ENCODE peak calls at places on chromosomes 3 and 15, in eight cellular contexts. N is stomach, H is DMS 273 treated with DMSO at 0.1 percent for 48 hours, F is endothelial cell, Y is SHP77, K is T-cell, A is dorsolateral prefrontal cortex, S is NCI-H748 treated with DMSO at 0.1 percent for 48 hours. M is an unnamed sample.

GRCh38 chr3:126113733-126114132 is 29.8 kb upstream of the SLC41A3 start:
- DNase-seq in S (no peak), K (no peak), N (no peak), H (no peak), Y (no peak), F (peak), A (peak), M (no peak)

GRCh38 chr3:13884851-13885703 is 5.2 kb upstream of the WNT7A start:
- DNase-seq in K (peak), F (peak), N (peak), S (peak), H (no peak), A (no peak), Y (peak), M (peak)

GRCh38 chr3:33218446-33219174 is at the start of gene SUSD5:
- DNase-seq in K (no peak), H (no peak), S (no peak), A (no peak), Y (no peak), N (no peak), F (peak), M (peak)

GRCh38 chr3:62143843-62144450 is 229.4 kb downstream of the FEZF2 start:
- DNase-seq in A (no peak), H (no peak), S (peak), K (no peak), N (no peak), Y (no peak), F (no peak), M (no peak)

GRCh38 chr3:49058011-49058410 is 28.8 kb upstream of the IMPDH2 start:
- DNase-seq in A (no peak), Y (no peak), F (no peak), K (no peak), N (no peak), H (no peak), S (no peak), M (no peak)

GRCh38 chr15:69861331-69862171 is 236.2 kb downstream of the TLE3 start:
- DNase-seq in H (no peak), N (no peak), A (no peak), S (no peak), K (no peak), F (no peak), Y (no peak), M (no peak)

GRCh38 chr3:64188810-64189560 is 36.3 kb downstream of the PRICKLE2 start:
- DNase-seq in S (no peak), H (no peak), N (no peak), F (peak), Y (no peak), A (no peak), K (no peak), M (peak)

GRCh38 chr15:31131853-31132375 is 30.4 kb upstream of the TRPM1 start:
- DNase-seq in H (no peak), F (no peak), K (no peak), S (no peak), Y (no peak), A (no peak), N (no peak), M (no peak)

GRCh38 chr3:62672270-62672987 is 202.8 kb downstream of the CADPS start:
- DNase-seq in Y (no peak), K (no peak), A (no peak), H (no peak), S (no peak), N (no peak), F (no peak), M (no peak)

GRCh38 chr3:50323614-50324199 is 1.2 kb upstream of the HYAL2 start:
- DNase-seq in N (no peak), S (no peak), K (no peak), A (no peak), H (no peak), F (peak), Y (no peak), M (no peak)

GRCh38 chr15:90934256-90934948 is 683 bp upstream of the UNC45A start:
- DNase-seq in H (peak), N (peak), F (peak), Y (peak), A (peak), S (peak), K (peak), M (peak)

GRCh38 chr3:86723433-86723832 is 267.5 kb downstream of the VGLL3 start:
- DNase-seq in H (no peak), A (no peak), K (no peak), Y (no peak), S (no peak), F (no peak), N (no peak), M (no peak)

GRCh38 chr3:80060664-80061063 is 292.9 kb upstream of the ROBO1 start:
- DNase-seq in H (no peak), F (no peak), K (no peak), N (no peak), S (no peak), A (no peak), Y (no peak), M (no peak)

GRCh38 chr15:68311464-68311835 is 33.9 kb downstream of the FEM1B start:
- DNase-seq in S (no peak), H (no peak), N (no peak), A (no peak), F (no peak), Y (no peak), K (no peak), M (no peak)

GRCh38 chr3:177379045-177379444 is 181.8 kb upstream of the TBL1XR1 start:
- DNase-seq in Y (no peak), A (no peak), H (no peak), F (no peak), N (no peak), K (no peak), S (no peak), M (no peak)

GRCh38 chr3:149632225-149632624 is 25.6 kb downstream of the WWTR1 start:
- DNase-seq in N (no peak), Y (no peak), F (no peak), K (no peak), S (no peak), H (no peak), A (no peak), M (no peak)

GRCh38 chr3:111548756-111549155 is 6.8 kb downstream of the CD96 start:
- DNase-seq in F (no peak), Y (no peak), K (no peak), N (no peak), S (no peak), A (no peak), H (no peak), M (no peak)

GRCh38 chr3:58683001-58683845 is 16.6 kb upstream of the FAM3D start:
- DNase-seq in Y (no peak), S (no peak), A (no peak), H (peak), K (no peak), F (no peak), N (no peak), M (no peak)

GRCh38 chr3:47890037-47890831 is 87.3 kb downstream of the DHX30 start:
- DNase-seq in A (no peak), K (no peak), Y (no peak), F (no peak), S (no peak), H (no peak), N (no peak), M (no peak)

GRCh38 chr3:11832964-11833621 is 13.6 kb downstream of the TAMM41 start:
- DNase-seq in S (no peak), A (no peak), K (no peak), F (no peak), H (no peak), Y (no peak), N (peak), M (no peak)

GRCh38 chr15:68682330-68682729 is 103.5 kb downstream of the CORO2B start:
- DNase-seq in F (no peak), Y (no peak), S (no peak), A (no peak), H (no peak), N (no peak), K (no peak), M (no peak)

GRCh38 chr15:55859681-55860080 is 116.7 kb upstream of the PRTG start:
- DNase-seq in N (no peak), H (no peak), K (no peak), Y (no peak), F (no peak), S (no peak), A (no peak), M (no peak)

GRCh38 chr3:12221663-12222062 is 63.0 kb upstream of the TIMP4 start:
- DNase-seq in S (no peak), Y (no peak), K (no peak), H (no peak), A (no peak), N (no peak), F (no peak), M (no peak)

GRCh38 chr3:41683666-41684350 is 278.1 kb downstream of the ULK4 start:
- DNase-seq in F (no peak), K (no peak), H (no peak), S (no peak), Y (no peak), A (no peak), N (no peak), M (no peak)

GRCh38 chr3:146537603-146538002 is 6.8 kb downstream of the PLSCR1 start:
- DNase-seq in S (no peak), A (no peak), Y (no peak), F (no peak), K (no peak), H (no peak), N (no peak), M (no peak)

GRCh38 chr3:100225193-100225592 is 35.6 kb upstream of the TBC1D23 start:
- DNase-seq in Y (no peak), N (no peak), H (no peak), S (no peak), A (no peak), K (no peak), F (no peak), M (no peak)

GRCh38 chr3:72143970-72144717 is 359.2 kb upstream of the PROK2 start:
- DNase-seq in F (no peak), H (no peak), K (no peak), S (no peak), Y (no peak), N (no peak), A (no peak), M (no peak)

GRCh38 chr15:56806147-56806536 is 72.8 kb upstream of the ZNF280D start:
- DNase-seq in N (no peak), A (no peak), S (no peak), Y (no peak), H (no peak), F (no peak), K (no peak), M (no peak)

GRCh38 chr3:131007256-131007655 is 19.4 kb downstream of the ASTE1 start:
- DNase-seq in A (no peak), N (no peak), S (no peak), Y (no peak), K (no peak), F (no peak), H (no peak), M (no peak)

GRCh38 chr3:193857996-193858395 is 265.0 kb downstream of the OPA1 start:
- DNase-seq in N (no peak), Y (no peak), S (no peak), F (no peak), K (no peak), H (no peak), A (no peak), M (no peak)

GRCh38 chr3:157081681-157082210 is 78.2 kb downstream of the CCNL1 start:
- DNase-seq in Y (no peak), S (no peak), K (peak), A (peak), H (no peak), F (peak), N (peak), M (peak)